ENCODE peak calls at places on chromosomes 7 and 10, in four cellular contexts. One of them, this sample, is unnamed.

GRCh38 chr7:120792091-120792860 is 65.7 kb downstream of the TSPAN12 start:
- DNase-seq in cardiac fibroblast: peak
- DNase-seq in GM20000: peak
- DNase-seq in astrocyte of the spinal cord: peak
- DNase-seq in this sample: peak

GRCh38 chr7:78130443-78131200 is 332.0 kb downstream of the PHTF2 start:
- DNase-seq in cardiac fibroblast: no peak
- DNase-seq in GM20000: no peak
- DNase-seq in astrocyte of the spinal cord: no peak
- DNase-seq in this sample: no peak

GRCh38 chr7:94512735-94513564 is 3.3 kb downstream of the CASD1 start:
- DNase-seq in cardiac fibroblast: no peak
- DNase-seq in GM20000: no peak
- DNase-seq in astrocyte of the spinal cord: no peak
- DNase-seq in this sample: no peak

GRCh38 chr7:78398576-78398975 is 600.0 kb downstream of the PHTF2 start:
- DNase-seq in cardiac fibroblast: no peak
- DNase-seq in GM20000: no peak
- DNase-seq in astrocyte of the spinal cord: no peak
- DNase-seq in this sample: no peak

GRCh38 chr7:82230826-82231581 is 212.6 kb downstream of the CACNA2D1 start:
- DNase-seq in cardiac fibroblast: no peak
- DNase-seq in GM20000: no peak
- DNase-seq in astrocyte of the spinal cord: no peak
- DNase-seq in this sample: no peak

GRCh38 chr7:133513608-133514007 is 260.7 kb downstream of the EXOC4 start:
- DNase-seq in cardiac fibroblast: peak
- DNase-seq in GM20000: no peak
- DNase-seq in astrocyte of the spinal cord: peak
- DNase-seq in this sample: no peak

GRCh38 chr7:92727755-92728154 is 108.6 kb downstream of the CDK6 start:
- DNase-seq in cardiac fibroblast: no peak
- DNase-seq in GM20000: no peak
- DNase-seq in astrocyte of the spinal cord: peak
- DNase-seq in this sample: no peak

GRCh38 chr7:1725199-1725701 is 55.2 kb downstream of the ELFN1 start:
- DNase-seq in cardiac fibroblast: peak
- DNase-seq in GM20000: no peak
- DNase-seq in astrocyte of the spinal cord: peak
- DNase-seq in this sample: no peak

GRCh38 chr10:30980951-30981616 is 50.6 kb downstream of the ZNF438 start:
- DNase-seq in cardiac fibroblast: peak
- DNase-seq in GM20000: no peak
- DNase-seq in astrocyte of the spinal cord: peak
- DNase-seq in this sample: no peak

GRCh38 chr10:62647375-62648092 is 157.0 kb upstream of the ADO start:
- DNase-seq in cardiac fibroblast: no peak
- DNase-seq in GM20000: no peak
- DNase-seq in astrocyte of the spinal cord: no peak
- DNase-seq in this sample: no peak

GRCh38 chr7:127986581-127987461 is 44.4 kb downstream of the LRRC4 start:
- DNase-seq in cardiac fibroblast: no peak
- DNase-seq in GM20000: no peak
- DNase-seq in astrocyte of the spinal cord: no peak
- DNase-seq in this sample: no peak

GRCh38 chr7:158034571-158034970 is 553.1 kb downstream of the PTPRN2 start:
- DNase-seq in cardiac fibroblast: no peak
- DNase-seq in GM20000: no peak
- DNase-seq in astrocyte of the spinal cord: no peak
- DNase-seq in this sample: no peak

GRCh38 chr10:78491812-78492211 is 458.1 kb downstream of the RPS24 start:
- DNase-seq in cardiac fibroblast: no peak
- DNase-seq in GM20000: no peak
- DNase-seq in astrocyte of the spinal cord: no peak
- DNase-seq in this sample: no peak

GRCh38 chr7:45259966-45260646 is 102.5 kb downstream of the RAMP3 start:
- DNase-seq in cardiac fibroblast: peak
- DNase-seq in GM20000: peak
- DNase-seq in astrocyte of the spinal cord: no peak
- DNase-seq in this sample: peak

GRCh38 chr7:138267934-138268333 is 191.7 kb downstream of the AKR1D1 start:
- DNase-seq in cardiac fibroblast: no peak
- DNase-seq in GM20000: no peak
- DNase-seq in astrocyte of the spinal cord: no peak
- DNase-seq in this sample: no peak

GRCh38 chr10:112775892-112776679 is 174.0 kb upstream of the TCF7L2 start:
- DNase-seq in cardiac fibroblast: no peak
- DNase-seq in GM20000: no peak
- DNase-seq in astrocyte of the spinal cord: no peak
- DNase-seq in this sample: no peak

GRCh38 chr7:49852619-49853462 is 79.4 kb downstream of the VWC2 start:
- DNase-seq in cardiac fibroblast: peak
- DNase-seq in GM20000: peak
- DNase-seq in astrocyte of the spinal cord: peak
- DNase-seq in this sample: peak

GRCh38 chr10:61097026-61097425 is 153.0 kb upstream of the RHOBTB1 start:
- DNase-seq in cardiac fibroblast: peak
- DNase-seq in GM20000: no peak
- DNase-seq in astrocyte of the spinal cord: peak
- DNase-seq in this sample: no peak

GRCh38 chr7:114851406-114852025 is 70.4 kb upstream of the MDFIC start:
- DNase-seq in cardiac fibroblast: peak
- DNase-seq in GM20000: no peak
- DNase-seq in astrocyte of the spinal cord: no peak
- DNase-seq in this sample: no peak

GRCh38 chr10:122295423-122295947 is 24.4 kb downstream of the BTBD16 start:
- DNase-seq in cardiac fibroblast: no peak
- DNase-seq in GM20000: no peak
- DNase-seq in astrocyte of the spinal cord: no peak
- DNase-seq in this sample: no peak

GRCh38 chr7:33852838-33853237 is 52.5 kb upstream of the BMPER start:
- DNase-seq in cardiac fibroblast: no peak
- DNase-seq in GM20000: no peak
- DNase-seq in astrocyte of the spinal cord: no peak
- DNase-seq in this sample: no peak

GRCh38 chr10:88086187-88086954 is 222.9 kb downstream of the PTEN start:
- DNase-seq in cardiac fibroblast: peak
- DNase-seq in GM20000: no peak
- DNase-seq in astrocyte of the spinal cord: no peak
- DNase-seq in this sample: no peak

GRCh38 chr7:22390512-22390911 is 33.6 kb upstream of the RAPGEF5 start:
- DNase-seq in cardiac fibroblast: no peak
- DNase-seq in GM20000: no peak
- DNase-seq in astrocyte of the spinal cord: no peak
- DNase-seq in this sample: no peak

GRCh38 chr10:49083256-49083655 is 32.1 kb downstream of the VSTM4 start:
- DNase-seq in cardiac fibroblast: peak
- DNase-seq in GM20000: no peak
- DNase-seq in astrocyte of the spinal cord: peak
- DNase-seq in this sample: no peak

GRCh38 chr7:124784879-124785818 is 19.6 kb upstream of the GPR37 start:
- DNase-seq in cardiac fibroblast: peak
- DNase-seq in GM20000: peak
- DNase-seq in astrocyte of the spinal cord: peak
- DNase-seq in this sample: peak

GRCh38 chr7:9955138-9955537 is 1018.5 kb upstream of the PHF14 start:
- DNase-seq in cardiac fibroblast: no peak
- DNase-seq in GM20000: no peak
- DNase-seq in astrocyte of the spinal cord: no peak
- DNase-seq in this sample: no peak

GRCh38 chr10:35640951-35641429 is 1.1 kb downstream of the FZD8 start:
- DNase-seq in cardiac fibroblast: peak
- DNase-seq in GM20000: peak
- DNase-seq in astrocyte of the spinal cord: peak
- DNase-seq in this sample: peak

GRCh38 chr10:35643151-35643975 is 1.3 kb upstream of the FZD8 start:
- DNase-seq in cardiac fibroblast: peak
- DNase-seq in GM20000: peak
- DNase-seq in astrocyte of the spinal cord: peak
- DNase-seq in this sample: peak

GRCh38 chr10:35642793-35643114 is 658 bp upstream of the FZD8 start:
- DNase-seq in cardiac fibroblast: no peak
- DNase-seq in GM20000: no peak
- DNase-seq in astrocyte of the spinal cord: no peak
- DNase-seq in this sample: no peak

GRCh38 chr10:35641430-35642015 is 573 bp downstream of the FZD8 start:
- DNase-seq in cardiac fibroblast: peak
- DNase-seq in GM20000: peak
- DNase-seq in astrocyte of the spinal cord: peak
- DNase-seq in this sample: peak

DNA sequence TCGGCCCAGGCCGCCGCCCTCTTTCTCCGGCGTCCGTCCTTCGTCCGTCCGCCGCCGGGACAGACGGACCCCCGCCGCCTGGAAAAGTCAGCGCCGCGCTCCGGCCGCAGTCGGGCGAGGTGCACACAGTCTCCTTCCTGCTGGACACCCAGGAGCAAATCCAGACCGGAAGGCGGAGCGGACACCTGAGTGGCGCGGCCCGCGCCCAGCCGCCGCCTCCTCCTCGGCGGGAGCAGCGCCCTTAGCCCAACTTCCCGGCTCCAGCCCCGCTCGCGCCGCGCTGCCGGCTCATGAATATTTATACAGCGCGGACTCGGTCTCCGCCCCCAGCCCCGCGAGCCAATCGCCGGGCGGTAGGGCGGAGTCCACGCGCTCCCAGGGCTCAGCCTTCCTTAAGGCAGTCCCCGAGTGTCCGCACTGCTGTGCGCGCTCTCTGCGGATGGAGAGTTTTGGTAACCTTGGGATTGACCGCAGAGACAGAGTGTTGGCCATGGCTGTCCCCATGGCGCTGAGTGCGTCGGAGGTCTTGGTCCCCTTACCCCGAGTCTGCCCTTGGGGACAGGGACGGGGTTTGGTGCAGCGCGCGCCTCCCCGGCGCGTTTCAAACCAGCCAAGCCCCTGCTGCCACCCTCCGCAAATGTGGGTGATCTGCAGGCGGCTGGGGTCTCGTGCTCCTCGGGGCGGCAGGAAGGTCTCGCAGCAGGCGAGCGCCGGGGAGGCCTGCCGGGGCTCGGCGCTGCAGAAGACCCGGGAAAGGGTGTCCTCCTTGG is at the start of gene FZD8:
- DNase-seq in cardiac fibroblast: peak
- DNase-seq in GM20000: peak
- DNase-seq in astrocyte of the spinal cord: peak
- DNase-seq in this sample: peak
- TF ChIP-seq CTCF in cardiac fibroblast: no peak
- TF ChIP-seq CTCF in GM20000: no peak
- TF ChIP-seq CTCF in astrocyte of the spinal cord: peak
- TF ChIP-seq CTCF in this sample: peak

GRCh38 chr7:30503273-30504212 is 1.1 kb downstream of the GGCT start:
- DNase-seq in cardiac fibroblast: peak
- DNase-seq in GM20000: no peak
- DNase-seq in astrocyte of the spinal cord: no peak
- DNase-seq in this sample: no peak
- TF ChIP-seq CTCF in cardiac fibroblast: no peak
- TF ChIP-seq CTCF in GM20000: no peak
- TF ChIP-seq CTCF in astrocyte of the spinal cord: no peak
- TF ChIP-seq CTCF in this sample: no peak

GRCh38 chr10:108244443-108245228 is 1080.1 kb upstream of the SORCS1 start:
- DNase-seq in cardiac fibroblast: no peak
- DNase-seq in GM20000: no peak
- DNase-seq in astrocyte of the spinal cord: no peak
- DNase-seq in this sample: no peak

GRCh38 chr10:108254089-108254488 is 1089.6 kb upstream of the SORCS1 start:
- DNase-seq in cardiac fibroblast: no peak
- DNase-seq in GM20000: no peak
- DNase-seq in astrocyte of the spinal cord: no peak
- DNase-seq in this sample: no peak

GRCh38 chr10:108250954-108251620 is 1086.6 kb upstream of the SORCS1 start:
- DNase-seq in cardiac fibroblast: no peak
- DNase-seq in GM20000: no peak
- DNase-seq in astrocyte of the spinal cord: peak
- DNase-seq in this sample: no peak

DNA sequence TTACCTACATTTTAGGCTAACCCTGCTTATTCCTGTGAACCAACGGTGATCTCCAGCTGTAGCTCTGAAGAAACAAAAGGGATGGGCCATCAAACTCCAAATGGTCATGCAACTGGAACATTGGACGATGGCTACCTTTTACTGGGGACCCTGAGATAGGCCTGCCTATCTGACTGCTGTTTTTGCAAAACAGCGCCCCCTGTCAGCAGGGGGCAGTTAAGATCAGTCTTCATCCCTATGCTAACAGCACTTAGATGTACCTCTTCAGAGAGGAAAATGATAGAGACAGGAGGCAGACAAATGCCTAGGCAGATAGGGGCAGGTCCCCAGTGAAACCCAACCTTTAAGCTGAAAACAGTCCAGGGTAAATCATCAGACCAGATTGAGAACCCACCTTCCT is 1085.4 kb upstream of the SORCS1 start:
- DNase-seq in cardiac fibroblast: no peak
- DNase-seq in GM20000: no peak
- DNase-seq in astrocyte of the spinal cord: no peak
- DNase-seq in this sample: no peak
- TF ChIP-seq CTCF in cardiac fibroblast: no peak
- TF ChIP-seq CTCF in GM20000: no peak
- TF ChIP-seq CTCF in astrocyte of the spinal cord: peak
- TF ChIP-seq CTCF in this sample: no peak

GRCh38 chr10:75717126-75717916 is 285.9 kb downstream of the LRMDA start:
- DNase-seq in cardiac fibroblast: peak
- DNase-seq in GM20000: no peak
- DNase-seq in astrocyte of the spinal cord: no peak
- DNase-seq in this sample: no peak
- TF ChIP-seq CTCF in cardiac fibroblast: no peak
- TF ChIP-seq CTCF in GM20000: no peak
- TF ChIP-seq CTCF in astrocyte of the spinal cord: peak
- TF ChIP-seq CTCF in this sample: no peak

GRCh38 chr7:52504546-52504945 is 530.9 kb upstream of the POM121L12 start:
- DNase-seq in cardiac fibroblast: no peak
- DNase-seq in GM20000: no peak
- DNase-seq in astrocyte of the spinal cord: peak
- DNase-seq in this sample: no peak
- TF ChIP-seq CTCF in cardiac fibroblast: no peak
- TF ChIP-seq CTCF in GM20000: no peak
- TF ChIP-seq CTCF in astrocyte of the spinal cord: no peak
- TF ChIP-seq CTCF in this sample: no peak

GRCh38 chr7:66114743-66115727 is at the start of gene CRCP:
- DNase-seq in cardiac fibroblast: peak
- DNase-seq in GM20000: peak
- DNase-seq in astrocyte of the spinal cord: peak
- DNase-seq in this sample: peak
- TF ChIP-seq CTCF in cardiac fibroblast: peak
- TF ChIP-seq CTCF in GM20000: peak
- TF ChIP-seq CTCF in astrocyte of the spinal cord: no peak
- TF ChIP-seq CTCF in this sample: no peak

This sample was measured in endothelial cell.